ENCODE peak calls at places on chromosomes 3 and 15, in six cellular contexts. S is bronchial epithelial cell, W is lower lobe of right lung, Q is psoas muscle, C is transverse colon, Z is upper lobe of left lung. T is an unnamed sample.
A peak's percentile ranks its signal among the peaks of the same experiment; 100 is the strongest.

GRCh38 chr3:44584646-44585501 is at the start of gene ZNF660:
- DNase-seq in W (peak; percentile 64), C (peak; percentile 37), Z (peak; percentile 55), S (peak; percentile 51), Q (peak; percentile 72), T (peak; percentile 90)

GRCh38 chr3:181694805-181695660 is 16.7 kb upstream of the SOX2 start:
- DNase-seq in Q (peak; percentile 74), S (peak; percentile 15), W (peak; percentile 77), C (peak; percentile 32), Z (peak; percentile 50), T (peak; percentile 68)

GRCh38 chr15:55398243-55398642 is 9.9 kb downstream of the CCPG1 start:
- DNase-seq in C (no peak), W (no peak), Q (no peak), S (no peak), Z (no peak), T (no peak)

GRCh38 chr3:119294889-119295769 is 946 bp downstream of the ARHGAP31 start:
- DNase-seq in S (peak; percentile 28), W (peak; percentile 53), Z (peak; percentile 55), Q (no peak), C (peak; percentile 48), T (peak; percentile 56)

GRCh38 chr15:60115579-60116415 is 111.7 kb downstream of the FOXB1 start:
- DNase-seq in C (no peak), Z (no peak), W (no peak), Q (no peak), S (peak; percentile 26), T (peak; percentile 76)

GRCh38 chr3:155512867-155513261 is 219.4 kb upstream of the STRIT1 start:
- DNase-seq in Q (no peak), S (peak; percentile 96), W (no peak), Z (no peak), C (no peak), T (no peak)

GRCh38 chr3:146682176-146682575 is 77.0 kb upstream of the PLSCR5 start:
- DNase-seq in W (no peak), C (no peak), S (peak; percentile 8), Q (no peak), Z (no peak), T (no peak)

GRCh38 chr3:53617893-53618523 is 123.6 kb downstream of the CACNA1D start:
- DNase-seq in Z (no peak), Q (no peak), W (no peak), S (no peak), C (no peak), T (no peak)

GRCh38 chr3:129827765-129828164 is 65.7 kb downstream of the TMCC1 start:
- DNase-seq in W (peak; percentile 50), C (peak; percentile 32), Z (peak; percentile 53), S (no peak), Q (no peak), T (no peak)

GRCh38 chr3:57559526-57559925 is 3.5 kb downstream of the PDE12 start:
- DNase-seq in W (no peak), C (no peak), S (no peak), Q (no peak), Z (no peak), T (peak; percentile 44)

GRCh38 chr15:95845862-95846515 is 484.5 kb upstream of the NR2F2 start:
- DNase-seq in W (no peak), S (no peak), Z (no peak), C (no peak), Q (no peak), T (no peak)

GRCh38 chr3:43922374-43922773 is 231.6 kb downstream of the ABHD5 start:
- DNase-seq in W (no peak), Q (no peak), C (no peak), S (no peak), Z (no peak), T (no peak)

GRCh38 chr3:193843447-193844301 is 250.7 kb downstream of the OPA1 start:
- DNase-seq in Q (no peak), C (peak; percentile 65), W (no peak), S (peak; percentile 52), Z (no peak), T (no peak)

GRCh38 chr3:49421890-49422378 is 339 bp downstream of the AMT start:
- DNase-seq in C (no peak), W (no peak), Z (no peak), S (no peak), Q (no peak), T (no peak)
- H3K4me3 ChIP-seq in C (peak overlapping the region; percentile 24), W (peak overlapping the region; percentile 35), Z (peak overlapping the region; percentile 17), S (no peak overlapping the region), Q (peak overlapping the region; percentile 18), T (peak overlapping the region; percentile 68)

DNA sequence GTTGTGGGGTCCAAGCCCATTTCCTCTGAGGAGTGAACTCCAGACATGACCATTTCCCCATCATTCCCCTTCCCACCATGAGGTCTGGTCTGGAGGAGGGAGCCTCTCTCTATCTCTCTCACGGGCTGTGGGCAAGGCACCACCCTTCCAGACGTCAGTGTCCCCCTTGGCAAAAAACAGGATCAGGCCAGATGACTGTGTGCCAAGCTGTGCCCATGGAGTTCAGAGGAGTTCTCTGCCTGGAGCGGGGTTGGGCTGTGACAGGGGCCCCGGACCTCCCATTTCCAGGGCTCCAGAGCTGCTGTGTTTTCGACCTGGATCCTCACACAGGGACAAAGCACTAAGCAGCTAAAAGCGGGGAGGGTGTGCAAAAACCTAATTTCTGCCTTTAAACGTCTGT is 124.5 kb downstream of the RAB11A start:
- DNase-seq in S (no peak), C (no peak), W (no peak), Z (no peak), Q (no peak), T (no peak)
- H3K27me3 ChIP-seq in S (peaks cover 8% of the 10 kb centered on the region), C (peaks cover 19% of the 10 kb centered on the region), W (peaks cover 22% of the 10 kb centered on the region), Z (no peaks in the 10 kb centered on the region), Q (no peaks in the 10 kb centered on the region), T (no peaks in the 10 kb centered on the region)

GRCh38 chr3:63588897-63589296 is 63.6 kb upstream of the SNTN start:
- DNase-seq in S (no peak), W (no peak), Z (no peak), C (no peak), Q (no peak), T (no peak)
- TF ChIP-seq CTCF in S (peak; percentile 9), W (no peak), Z (no peak), C (no peak), Q (no peak), T (no peak)

GRCh38 chr15:51093865-51094605 is 671 bp downstream of the TNFAIP8L3 start:
- DNase-seq in S (no peak), C (peak; percentile 29), Q (peak; percentile 58), W (no peak), Z (peak; percentile 41), T (peak; percentile 62)

GRCh38 chr15:51093488-51093864 is 1.2 kb downstream of the TNFAIP8L3 start:
- DNase-seq in S (no peak), Z (no peak), Q (peak; percentile 46), C (no peak), W (no peak), T (no peak)

GRCh38 chr15:51095681-51096331 is 1.1 kb upstream of the TNFAIP8L3 start:
- DNase-seq in S (no peak), Z (no peak), C (no peak), W (no peak), Q (no peak), T (no peak)

GRCh38 chr15:51096976-51097375 is 2.3 kb upstream of the TNFAIP8L3 start:
- DNase-seq in W (no peak), Z (no peak), Q (no peak), C (no peak), S (no peak), T (no peak)

GRCh38 chr15:51094606-51095569 is at the start of gene TNFAIP8L3:
- DNase-seq in S (no peak), Q (peak; percentile 50), Z (no peak), W (no peak), C (peak; percentile 50), T (peak; percentile 49)
- H3K4me3 ChIP-seq in S (peak within 1 kb of the TSS; percentile 57), Q (peak within 1 kb of the TSS; percentile 66), Z (peak within 1 kb of the TSS; percentile 42), W (peak within 1 kb of the TSS; percentile 59), C (peak within 1 kb of the TSS; percentile 56), T (peak within 1 kb of the TSS; percentile 36)

T was measured in cardiac muscle cell.